ENCODE peak calls at places on chromosomes 13 and 19, in ten cellular contexts. C is tibial nerve, T is fibroblast of lung, K is left ventricle myocardium inferior, X is tibial artery, V is IMR-90, M is mucosa of descending colon, Q is GM23248, W is heart right ventricle, D is OCI-LY7. Y is an unnamed sample.

GRCh38 chr19:38781058-38781457 is 7.7 kb upstream of the LGALS7 start:
- DNase-seq in C (no peak), T (no peak), K (no peak), X (no peak), V (no peak), M (no peak), Q (no peak), W (no peak), D (no peak), Y (no peak)

GRCh38 chr19:28426110-28426901 is 786.6 kb downstream of the UQCRFS1 start:
- DNase-seq in C (no peak), T (no peak), K (no peak), X (no peak), V (no peak), M (no peak), Q (no peak), W (no peak), D (no peak), Y (no peak)

GRCh38 chr19:51607077-51607476 is 23.1 kb downstream of the SIGLEC5 start:
- DNase-seq in C (no peak), T (no peak), K (no peak), X (no peak), V (no peak), M (peak; percentile 29), Q (no peak), W (no peak), D (peak; percentile 93), Y (no peak)

GRCh38 chr19:38664503-38665211 is 17.2 kb downstream of the ACTN4 start:
- DNase-seq in C (no peak), T (no peak), K (no peak), X (no peak), V (no peak), M (no peak), Q (no peak), W (no peak), D (peak; percentile 37), Y (no peak)

GRCh38 chr19:38213911-38214625 is 10.0 kb downstream of the DPF1 start:
- DNase-seq in C (no peak), T (peak; percentile 29), K (no peak), X (no peak), V (peak; percentile 61), M (no peak), Q (peak; percentile 85), W (no peak), D (no peak), Y (no peak)

GRCh38 chr19:54434862-54435174 is 14.2 kb upstream of the LENG8 start:
- DNase-seq in C (no peak), T (no peak), K (no peak), X (no peak), V (no peak), M (no peak), Q (no peak), W (no peak), D (no peak), Y (no peak)

GRCh38 chr13:35810286-35810685 is 320.9 kb downstream of the DCLK1 start:
- DNase-seq in C (no peak), T (no peak), K (no peak), X (no peak), V (no peak), M (no peak), Q (no peak), W (no peak), D (no peak), Y (no peak)

GRCh38 chr13:111639994-111640393 is 319.6 kb downstream of the TEX29 start:
- DNase-seq in C (no peak), T (no peak), K (no peak), X (no peak), V (no peak), M (no peak), Q (no peak), W (peak; percentile 34), D (no peak), Y (no peak)

GRCh38 chr19:10863107-10863700 is 8.1 kb upstream of the CARM1 start:
- DNase-seq in C (no peak), T (no peak), K (no peak), X (peak; percentile 84), V (no peak), M (peak; percentile 23), Q (peak; percentile 75), W (no peak), D (no peak), Y (no peak)

GRCh38 chr19:43783636-43784035 is 2.9 kb upstream of the KCNN4 start:
- DNase-seq in C (no peak), T (no peak), K (no peak), X (no peak), V (no peak), M (no peak), Q (no peak), W (no peak), D (no peak), Y (no peak)

GRCh38 chr19:43780706-43781525 is at the start of gene KCNN4:
- DNase-seq in C (no peak), T (peak; percentile 54), K (no peak), X (no peak), V (peak; percentile 67), M (peak; percentile 79), Q (peak; percentile 85), W (no peak), D (peak; percentile 77), Y (no peak)

GRCh38 chr19:43782311-43782660 is 1.5 kb upstream of the KCNN4 start:
- DNase-seq in C (no peak), T (no peak), K (no peak), X (no peak), V (no peak), M (no peak), Q (no peak), W (no peak), D (no peak), Y (no peak)

GRCh38 chr19:43782689-43783231 is 2.0 kb upstream of the KCNN4 start:
- DNase-seq in C (no peak), T (no peak), K (no peak), X (no peak), V (no peak), M (peak; percentile 77), Q (no peak), W (no peak), D (peak; percentile 32), Y (no peak)

GRCh38 chr19:43781630-43782310 is 997 bp upstream of the KCNN4 start:
- DNase-seq in C (no peak), T (no peak), K (no peak), X (no peak), V (no peak), M (no peak), Q (no peak), W (no peak), D (peak; percentile 27), Y (no peak)
- H3K4me1 ChIP-seq in C (peaks cover 42% of the 10 kb centered on the region), T (peaks cover 17% of the 10 kb centered on the region), K (peaks cover 15% of the 10 kb centered on the region), X (peaks cover 39% of the 10 kb centered on the region), V (peaks cover 12% of the 10 kb centered on the region), M (peaks cover 31% of the 10 kb centered on the region), Q (peaks cover 41% of the 10 kb centered on the region), W (peaks cover 11% of the 10 kb centered on the region), D (peaks cover 78% of the 10 kb centered on the region), Y (no peaks in the 10 kb centered on the region)

DNA sequence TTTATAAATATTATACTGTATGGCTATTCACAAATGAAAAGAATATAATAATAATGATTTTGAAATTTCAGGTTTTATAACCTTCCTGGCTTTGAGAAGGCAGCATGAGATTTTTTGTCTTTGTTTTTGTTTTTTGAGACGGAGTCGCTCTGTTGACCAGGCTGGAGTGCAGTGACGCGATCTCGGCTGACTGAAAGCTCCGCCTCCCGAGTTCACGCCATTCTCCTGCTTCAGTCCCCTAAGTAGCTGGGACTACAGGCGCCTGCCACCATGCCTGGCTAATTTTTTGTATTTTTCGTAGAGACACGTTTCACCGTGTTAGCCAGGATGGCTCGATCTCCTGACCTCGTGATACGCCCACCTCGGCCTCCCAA is 64.1 kb downstream of the ZNF429 start:
- DNase-seq in C (no peak), T (peak; percentile 57), K (peak; percentile 54), X (no peak), V (no peak), M (peak; percentile 63), Q (peak; percentile 75), W (peak; percentile 74), D (no peak), Y (no peak)
- H3K4me3 ChIP-seq in C (no peak overlapping the region), T (no peak overlapping the region), K (peak overlapping the region; percentile 68), X (no peak overlapping the region), V (peak overlapping the region; percentile 31), M (no peak overlapping the region), Q (peak overlapping the region; percentile 96), W (peak overlapping the region; percentile 38), D (no peak overlapping the region), Y (no peak overlapping the region)

DNA sequence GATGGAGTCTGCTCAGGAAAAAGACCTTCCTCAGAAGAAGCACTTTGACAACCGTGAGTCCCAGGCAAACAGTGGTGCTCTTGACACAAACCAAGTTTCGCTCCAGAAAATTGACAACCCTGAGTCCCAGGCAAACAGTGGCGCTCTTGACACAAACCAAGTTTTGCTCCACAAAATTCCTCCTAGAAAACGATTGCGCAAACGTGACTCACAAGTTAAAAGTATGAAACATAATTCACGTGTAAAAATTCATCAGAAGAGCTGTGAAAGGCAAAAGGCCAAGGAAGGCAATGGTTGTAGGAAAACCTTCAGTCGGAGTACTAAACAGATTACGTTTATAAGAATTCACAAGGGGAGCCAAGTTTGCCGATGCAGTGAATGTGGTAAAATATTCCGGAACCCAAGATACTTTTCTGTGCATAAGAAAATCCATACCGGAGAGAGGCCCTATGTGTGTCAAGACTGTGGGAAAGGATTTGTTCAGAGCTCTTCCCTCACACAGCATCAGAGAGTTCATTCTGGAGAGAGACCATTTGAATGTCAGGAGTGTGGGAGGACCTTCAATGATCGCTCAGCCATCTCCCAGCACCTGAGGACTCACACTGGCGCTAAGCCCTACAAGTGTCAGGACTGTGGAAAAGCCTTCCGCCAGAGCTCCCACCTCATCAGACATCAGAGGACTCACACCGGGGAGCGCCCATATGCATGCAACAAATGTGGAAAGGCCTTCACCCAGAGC is 16.2 kb upstream of the ZNF544 start:
- DNase-seq in C (no peak), T (no peak), K (no peak), X (no peak), V (no peak), M (no peak), Q (peak; percentile 10), W (no peak), D (no peak), Y (no peak)
- H3K36me3 ChIP-seq in C (peaks cover 35% of the 10 kb centered on the region), T (peaks cover 22% of the 10 kb centered on the region), K (peaks cover 78% of the 10 kb centered on the region), X (peaks cover 75% of the 10 kb centered on the region), V (peaks cover 58% of the 10 kb centered on the region), M (peaks cover 48% of the 10 kb centered on the region), Q (peaks cover 63% of the 10 kb centered on the region), W (peaks cover 50% of the 10 kb centered on the region), D (peaks cover 72% of the 10 kb centered on the region), Y (peaks cover 66% of the 10 kb centered on the region)

GRCh38 chr19:42362342-42362741 is 27.8 kb downstream of the CNFN start:
- DNase-seq in C (no peak), T (no peak), K (no peak), X (no peak), V (no peak), M (no peak), Q (no peak), W (no peak), D (no peak), Y (no peak)

GRCh38 chr19:42360787-42361544 is 29.1 kb downstream of the CNFN start:
- DNase-seq in C (no peak), T (no peak), K (no peak), X (no peak), V (no peak), M (no peak), Q (no peak), W (no peak), D (peak; percentile 12), Y (no peak)

GRCh38 chr19:42361545-42361910 is 28.6 kb downstream of the CNFN start:
- DNase-seq in C (no peak), T (no peak), K (no peak), X (no peak), V (no peak), M (no peak), Q (no peak), W (no peak), D (no peak), Y (no peak)

GRCh38 chr19:42363614-42364346 is 26.3 kb downstream of the CNFN start:
- DNase-seq in C (peak; percentile 21), T (no peak), K (no peak), X (no peak), V (no peak), M (no peak), Q (no peak), W (no peak), D (peak; percentile 52), Y (no peak)

GRCh38 chr19:42362891-42363440 is 27.1 kb downstream of the CNFN start:
- DNase-seq in C (no peak), T (no peak), K (no peak), X (no peak), V (no peak), M (no peak), Q (no peak), W (no peak), D (no peak), Y (no peak)
- H3K4me1 ChIP-seq in C (no peaks in the 10 kb centered on the region), T (no peaks in the 10 kb centered on the region), K (peaks cover 36% of the 10 kb centered on the region), X (no peaks in the 10 kb centered on the region), V (peaks cover 2% of the 10 kb centered on the region), M (no peaks in the 10 kb centered on the region), Q (no peaks in the 10 kb centered on the region), W (peaks cover 34% of the 10 kb centered on the region), D (peaks cover 10% of the 10 kb centered on the region), Y (peaks cover 26% of the 10 kb centered on the region)